ENCODE peak calls at places on chromosomes 11 and 22, in six cellular contexts. J is left lung, S is choroid plexus epithelial cell, E is cardiac muscle cell, U is mucosa of descending colon, K is midbrain. T is an unnamed sample.

GRCh38 chr11:33618956-33619355 is 81.7 kb downstream of the C11orf91 start:
- DNase-seq in J (no peak), S (no peak), E (no peak), U (no peak), K (no peak), T (no peak)

GRCh38 chr11:43919852-43920597 is 22.4 kb upstream of the C11orf96 start:
- DNase-seq in J (no peak), S (peak; percentile 77), E (peak; percentile 77), U (no peak), K (no peak), T (no peak)

GRCh38 chr11:38593649-38594048 is 1995.6 kb upstream of the RAG2 start:
- DNase-seq in J (no peak), S (peak; percentile 51), E (no peak), U (no peak), K (no peak), T (no peak)

GRCh38 chr11:3885855-3886254 is 30.4 kb downstream of the STIM1 start:
- DNase-seq in J (no peak), S (no peak), E (no peak), U (no peak), K (no peak), T (no peak)

GRCh38 chr11:69080361-69080973 is 31.7 kb downstream of the TPCN2 start:
- DNase-seq in J (peak; percentile 55), S (no peak), E (peak; percentile 16), U (no peak), K (no peak), T (no peak)

GRCh38 chr22:49598338-49598737 is 229.3 kb downstream of the BRD1 start:
- DNase-seq in J (peak; percentile 26), S (no peak), E (no peak), U (no peak), K (no peak), T (no peak)

GRCh38 chr22:17569971-17570511 is 6.7 kb downstream of the SLC25A18 start:
- DNase-seq in J (no peak), S (peak; percentile 91), E (peak; percentile 80), U (no peak), K (peak; percentile 69), T (no peak)

GRCh38 chr11:35165416-35166368 is 26.7 kb downstream of the CD44 start:
- DNase-seq in J (peak; percentile 60), S (peak; percentile 93), E (peak; percentile 87), U (no peak), K (no peak), T (no peak)

GRCh38 chr22:40792451-40792850 is 26.7 kb downstream of the SLC25A17 start:
- DNase-seq in J (no peak), S (no peak), E (no peak), U (no peak), K (no peak), T (no peak)

GRCh38 chr11:69658606-69659450 is 16.3 kb downstream of the LTO1 start:
- DNase-seq in J (no peak), S (no peak), E (no peak), U (peak; percentile 27), K (no peak), T (no peak)